ENCODE peak calls at places on chromosomes 6 and 20, in seven cellular contexts. V is nucleus accumbens; E is GOT3; W is pons; Z is NCI-H187 treated with DMSO at 0.1 percent for 48 hours; J is activated gamma-delta T cell treated with anti-CD3 and anti-CD28 coated beads, Interleukin-2, amount 50 U/mL, for 16 hours; H is RWPE1. M is an unnamed sample.

GRCh38 chr6:28603920-28604319 is 78.2 kb downstream of the GPX5 start:
- DNase-seq in H (no peak), E (no peak), J (no peak), V (no peak), Z (no peak), W (no peak), M (no peak)

GRCh38 chr20:47357296-47358051 is 975 bp upstream of the ZMYND8 start:
- DNase-seq in E (peak; percentile 60), H (peak; percentile 65), J (peak; percentile 48), Z (peak; percentile 44), W (peak; percentile 90), V (peak; percentile 40), M (peak; percentile 85)

GRCh38 chr6:56361812-56362211 is 114.4 kb upstream of the COL21A1 start:
- DNase-seq in Z (no peak), V (no peak), E (no peak), W (no peak), H (no peak), J (no peak), M (no peak)

GRCh38 chr20:57689745-57690481 is 19.9 kb downstream of the PMEPA1 start:
- DNase-seq in Z (no peak), J (no peak), H (no peak), E (no peak), V (no peak), W (no peak), M (no peak)

GRCh38 chr6:88380083-88380482 is 213.9 kb upstream of the CNR1 start:
- DNase-seq in H (peak; percentile 88), W (peak; percentile 44), E (peak; percentile 12), J (no peak), Z (no peak), V (no peak), M (no peak)

GRCh38 chr6:27871919-27872633 is 40.1 kb downstream of the OR2B2 start:
- DNase-seq in J (peak; percentile 74), W (peak; percentile 91), V (no peak), Z (peak; percentile 89), H (peak; percentile 97), E (peak; percentile 55), M (peak; percentile 92)

GRCh38 chr6:111445786-111446395 is 37.1 kb downstream of the REV3L start:
- DNase-seq in E (no peak), J (no peak), W (peak; percentile 74), H (no peak), Z (no peak), V (no peak), M (no peak)

GRCh38 chr20:50071039-50071888 is 41.7 kb downstream of the UBE2V1 start:
- DNase-seq in H (peak; percentile 95), V (peak; percentile 77), W (peak; percentile 85), J (peak; percentile 89), Z (no peak), E (peak; percentile 86), M (peak; percentile 90)

GRCh38 chr6:148358196-148358785 is 15.7 kb downstream of the SASH1 start:
- DNase-seq in Z (no peak), J (no peak), W (peak; percentile 70), V (no peak), H (no peak), E (peak; percentile 6), M (no peak)

GRCh38 chr20:51837876-51838420 is 35.6 kb upstream of the SALL4 start:
- DNase-seq in W (no peak), E (no peak), H (no peak), Z (no peak), J (no peak), V (no peak), M (no peak)

GRCh38 chr6:23656257-23656731 is 469.7 kb upstream of the NRSN1 start:
- DNase-seq in E (no peak), Z (no peak), W (peak; percentile 38), H (no peak), V (no peak), J (no peak), M (no peak)

GRCh38 chr6:159043236-159043635 is 1.6 kb downstream of the TAGAP start:
- DNase-seq in J (no peak), Z (peak; percentile 1), W (no peak), V (no peak), H (no peak), E (no peak), M (no peak)

GRCh38 chr6:34534656-34535055 is 21.5 kb downstream of the SPDEF start:
- DNase-seq in V (no peak), E (no peak), Z (no peak), H (no peak), W (no peak), J (no peak), M (no peak)

GRCh38 chr6:132354517-132355167 is 46.6 kb downstream of the MOXD1 start:
- DNase-seq in E (no peak), V (no peak), Z (no peak), J (peak; percentile 27), W (no peak), H (peak; percentile 4), M (no peak)

GRCh38 chr6:151389640-151390275 is 1.6 kb downstream of the ZBTB2 start:
- DNase-seq in V (peak; percentile 74), W (peak; percentile 86), E (no peak), H (peak; percentile 74), J (no peak), Z (peak; percentile 14), M (peak; percentile 48)

GRCh38 chr6:41073968-41074691 is 1.4 kb downstream of the NFYA start:
- DNase-seq in W (peak; percentile 44), J (no peak), E (no peak), H (peak; percentile 5), Z (no peak), V (no peak), M (no peak)

M was measured in LoVo.